ENCODE peak calls at places on chromosomes 16 and 17, in four cellular contexts. V is IMR-90, Q is mesendoderm, C is H1. L is an unnamed sample.

GRCh38 chr16:59591480-59591879 is 857.4 kb upstream of the GOT2 start:
- DNase-seq in V (peak; percentile 19), Q (no peak), C (no peak), L (no peak)

GRCh38 chr16:81804134-81804610 is 25.1 kb downstream of the PLCG2 start:
- DNase-seq in V (no peak), Q (no peak), C (no peak), L (no peak)

GRCh38 chr16:49515016-49515415 is 141.4 kb downstream of the C16orf78 start:
- DNase-seq in V (no peak), Q (no peak), C (no peak), L (no peak)

GRCh38 chr17:30829022-30829421 is 2.7 kb upstream of the ATAD5 start:
- DNase-seq in V (no peak), Q (no peak), C (no peak), L (no peak)

GRCh38 chr17:28643979-28644781 is 778 bp downstream of the BLTP2 start:
- DNase-seq in V (peak; percentile 55), Q (peak; percentile 72), C (peak; percentile 60), L (peak; percentile 68)

GRCh38 chr17:35588196-35588920 is 1.2 kb downstream of the AP2B1 start:
- DNase-seq in V (peak; percentile 79), Q (peak; percentile 88), C (no peak), L (no peak)

GRCh38 chr16:82882982-82883863 is 256.5 kb downstream of the CDH13 start:
- DNase-seq in V (no peak), Q (peak; percentile 64), C (no peak), L (no peak)

GRCh38 chr17:15293558-15293957 is 28.4 kb upstream of the PMP22 start:
- DNase-seq in V (no peak), Q (no peak), C (no peak), L (no peak)

GRCh38 chr17:73657473-73658116 is 13.3 kb upstream of the SDK2 start:
- DNase-seq in V (no peak), Q (peak; percentile 84), C (peak; percentile 89), L (peak; percentile 90)

GRCh38 chr17:74153821-74154430 is 49.6 kb upstream of the RPL38 start:
- DNase-seq in V (no peak), Q (no peak), C (peak; percentile 38), L (peak; percentile 24)

GRCh38 chr17:77507116-77507885 is 366.5 kb downstream of the SEC14L1 start:
- DNase-seq in V (no peak), Q (peak; percentile 25), C (no peak), L (peak; percentile 66)

GRCh38 chr17:2060681-2061440 is 6.0 kb downstream of the HIC1 start:
- DNase-seq in V (no peak), Q (peak; percentile 26), C (no peak), L (no peak)

GRCh38 chr17:2061441-2061797 is 6.5 kb downstream of the HIC1 start:
- DNase-seq in V (no peak), Q (no peak), C (no peak), L (no peak)

GRCh38 chr17:2059125-2059836 is 4.4 kb downstream of the HIC1 start:
- DNase-seq in V (no peak), Q (peak; percentile 52), C (peak; percentile 66), L (peak; percentile 64)

GRCh38 chr17:2058521-2059124 is 3.7 kb downstream of the HIC1 start:
- DNase-seq in V (peak; percentile 76), Q (peak; percentile 82), C (peak; percentile 94), L (peak; percentile 91)

DNA sequence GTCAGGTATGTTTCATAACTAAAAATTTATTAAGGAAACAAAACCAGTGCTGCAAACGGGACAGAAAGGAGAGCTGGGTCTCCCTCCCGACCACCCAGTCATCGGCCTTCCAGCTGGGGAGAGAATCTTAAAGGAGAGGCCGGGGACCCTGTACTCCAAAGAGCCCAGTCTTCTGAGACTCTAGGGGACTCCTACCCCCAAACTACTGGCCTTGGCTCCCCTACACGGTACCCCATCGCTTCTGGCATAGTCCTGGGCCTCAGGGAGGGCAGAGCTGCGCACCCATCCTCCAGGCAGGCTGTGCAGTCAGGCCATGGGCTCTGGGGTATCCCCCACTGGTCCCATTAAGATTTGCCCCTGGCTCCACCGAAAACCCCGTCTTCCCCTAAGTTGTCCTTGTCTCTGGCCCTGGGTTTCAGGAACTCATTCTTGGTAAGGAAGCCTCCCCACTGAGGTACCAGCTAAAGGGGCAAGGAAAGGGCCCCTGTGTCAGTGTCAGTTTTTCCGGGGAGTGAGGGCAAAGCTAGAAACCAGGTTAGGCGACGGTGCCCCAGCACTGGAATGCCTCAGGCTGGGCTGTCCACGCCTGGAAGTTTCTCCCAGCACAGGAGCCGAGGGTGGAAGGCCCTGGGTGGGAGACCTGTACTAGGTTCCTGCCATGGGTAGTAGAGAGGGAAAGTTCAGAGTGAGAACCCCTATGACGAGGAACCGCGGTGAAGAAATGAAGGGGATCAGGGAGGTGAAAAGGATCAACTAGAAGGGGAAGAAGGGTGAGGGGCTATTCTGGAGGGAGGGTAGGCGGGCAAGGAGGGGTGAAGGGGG is 5.1 kb downstream of the HIC1 start:
- DNase-seq in V (no peak), Q (no peak), C (no peak), L (no peak)
- H4K5ac ChIP-seq in V (peak overlapping the region; percentile 67), Q (no peak overlapping the region), C (no peak overlapping the region), L (no peak overlapping the region)

DNA sequence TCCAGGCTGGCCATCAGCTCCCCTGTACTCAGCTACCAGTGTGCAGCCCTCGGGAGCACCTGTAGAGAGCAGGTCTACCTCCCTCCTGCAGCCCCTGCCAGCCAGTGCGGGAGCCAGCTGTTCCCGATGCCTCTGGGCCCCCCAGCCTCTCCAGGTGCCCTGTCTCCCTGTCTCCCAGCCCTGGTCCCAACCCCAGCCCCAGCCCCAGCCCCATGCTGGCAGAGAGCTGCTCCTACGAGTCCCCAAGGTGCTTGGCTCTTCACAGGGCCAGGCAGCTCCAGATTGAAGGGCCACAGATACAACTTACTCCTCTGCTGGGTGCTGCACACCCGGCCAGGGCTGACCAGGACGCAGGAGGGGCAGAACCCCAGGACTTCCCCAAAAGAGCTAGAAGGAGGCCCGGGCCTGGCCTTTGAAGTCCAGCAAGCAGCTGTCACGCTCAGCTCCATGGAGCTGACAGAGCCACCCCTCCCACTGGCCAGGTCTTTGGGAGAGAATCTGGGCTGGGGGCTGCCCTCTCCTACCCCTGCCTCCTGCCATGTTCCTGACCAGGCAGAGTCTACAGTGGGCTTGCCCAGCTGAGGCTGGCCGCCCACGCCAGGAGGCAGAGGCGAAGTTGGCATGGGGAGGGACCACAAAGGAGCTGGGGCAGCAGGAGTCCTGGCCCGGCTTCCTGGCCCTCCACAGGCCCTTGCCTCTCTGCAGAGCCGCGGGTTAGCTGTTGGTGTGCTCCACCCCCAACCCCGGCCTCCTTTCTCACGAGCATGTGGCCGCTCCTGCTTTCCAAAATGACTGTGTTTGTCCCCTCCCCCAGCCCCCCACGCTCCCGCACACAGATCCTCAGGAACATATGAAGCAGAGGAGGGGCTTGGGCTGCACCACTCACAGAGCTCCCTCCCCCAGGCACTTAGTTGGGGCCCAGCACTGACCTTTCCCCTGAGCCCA is 9.4 kb upstream of the ADAM11 start:
- DNase-seq in V (no peak), Q (no peak), C (no peak), L (no peak)
- H4K5ac ChIP-seq in V (no peak overlapping the region), Q (no peak overlapping the region), C (no peak overlapping the region), L (no peak overlapping the region)

DNA sequence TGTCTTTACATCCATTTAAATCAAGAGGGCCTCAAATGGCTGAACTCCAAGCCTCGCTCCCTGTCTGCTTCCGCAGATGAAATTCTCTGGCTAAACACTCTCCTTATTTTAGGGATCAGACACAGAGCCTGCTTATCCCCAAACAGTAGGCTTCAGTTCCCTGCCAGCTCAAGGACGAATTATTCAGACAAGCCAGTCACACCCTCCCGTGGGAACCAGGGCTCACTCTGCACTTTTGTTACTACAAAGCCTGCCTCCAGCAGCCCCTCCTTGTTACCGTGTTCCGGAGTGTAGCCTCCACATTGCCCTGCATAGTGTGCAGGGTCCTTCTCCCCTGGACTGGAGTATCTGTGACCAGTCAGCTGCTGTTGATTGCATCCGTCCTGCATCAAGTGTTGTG is 46.6 kb upstream of the LCMT1 start:
- DNase-seq in V (peak; percentile 9), Q (no peak), C (no peak), L (no peak)
- H4K5ac ChIP-seq in V (no peak overlapping the region), Q (no peak overlapping the region), C (no peak overlapping the region), L (no peak overlapping the region)

GRCh38 chr17:5249615-5250014 is 15.0 kb upstream of the SCIMP start:
- DNase-seq in V (peak; percentile 78), Q (peak; percentile 81), C (peak; percentile 66), L (peak; percentile 77)
- H4K5ac ChIP-seq in V (no peak overlapping the region), Q (no peak overlapping the region), C (no peak overlapping the region), L (no peak overlapping the region)